ENCODE peak calls at places on chromosomes 13 and 19, in eight cellular contexts. U is WTC11, Z is nucleus accumbens, J is GM13977, R is T-helper 1 cell, K is KBM-7, V is heart left ventricle, P is skeletal muscle cell. X is an unnamed sample.
A peak's percentile ranks its signal among the peaks of the same experiment; 100 is the strongest.

GRCh38 chr13:94673841-94674240 is 38.5 kb downstream of the SOX21 start:
- DNase-seq in U (peak; percentile 33), V (no peak), R (no peak), J (no peak), P (no peak), K (no peak), Z (no peak), X (no peak)

GRCh38 chr19:30022659-30023058 is 80.6 kb downstream of the URI1 start:
- DNase-seq in K (no peak), Z (no peak), U (no peak), V (no peak), R (no peak), J (no peak), P (no peak), X (no peak)

GRCh38 chr13:50894504-50894903 is 15.1 kb upstream of the RNASEH2B start:
- DNase-seq in P (no peak), R (no peak), J (no peak), U (no peak), K (no peak), Z (no peak), V (no peak), X (no peak)

GRCh38 chr19:3262362-3262761 is 37.9 kb downstream of the CELF5 start:
- DNase-seq in U (no peak), P (no peak), J (no peak), R (no peak), Z (no peak), V (no peak), K (no peak), X (no peak)

GRCh38 chr19:42422576-42423461 is 4.4 kb downstream of the LIPE start:
- DNase-seq in P (no peak), K (peak; percentile 20), R (peak; percentile 55), Z (peak; percentile 87), U (peak; percentile 66), J (peak; percentile 60), V (no peak), X (no peak)

GRCh38 chr19:51181913-51182419 is 39.9 kb downstream of the SIGLEC7 start:
- DNase-seq in R (peak; percentile 54), Z (no peak), K (peak; percentile 55), V (no peak), J (no peak), P (no peak), U (peak; percentile 77), X (no peak)

GRCh38 chr19:54551293-54551692 is 22.3 kb upstream of the LILRA2 start:
- DNase-seq in J (peak; percentile 54), V (no peak), P (no peak), K (no peak), U (no peak), Z (no peak), R (peak; percentile 11), X (no peak)

GRCh38 chr13:86933676-86934075 is 737.5 kb upstream of the SLITRK5 start:
- DNase-seq in P (no peak), J (no peak), R (no peak), K (no peak), V (no peak), U (no peak), Z (no peak), X (no peak)

GRCh38 chr19:5290336-5291262 is 50.0 kb downstream of the PTPRS start:
- DNase-seq in K (no peak), P (no peak), Z (peak; percentile 78), R (no peak), J (no peak), V (no peak), U (no peak), X (no peak)

GRCh38 chr13:59906413-59907027 is 257.2 kb downstream of the DIAPH3 start:
- DNase-seq in R (no peak), J (peak; percentile 9), P (no peak), U (no peak), V (no peak), Z (no peak), K (peak; percentile 11), X (no peak)

GRCh38 chr19:15631817-15632216 is 8.9 kb upstream of the CYP4F3 start:
- DNase-seq in J (peak; percentile 36), U (peak; percentile 64), Z (no peak), R (no peak), V (no peak), P (no peak), K (peak; percentile 27), X (no peak)

GRCh38 chr19:49344516-49345423 is 9.6 kb downstream of the CD37 start:
- DNase-seq in R (no peak), J (no peak), P (no peak), K (no peak), U (no peak), Z (no peak), V (no peak), X (peak; percentile 49)

GRCh38 chr19:50175924-50176323 is 12.8 kb upstream of the IZUMO2 start:
- DNase-seq in R (no peak), K (no peak), P (no peak), U (no peak), Z (no peak), J (no peak), V (no peak), X (no peak)

GRCh38 chr13:40384976-40385857 is 281.2 kb downstream of the FOXO1 start:
- DNase-seq in Z (no peak), P (no peak), V (no peak), U (no peak), R (no peak), J (no peak), K (no peak), X (no peak)

X was measured in posterior vena cava.